ENCODE peak calls at places on chromosomes 16 and 17, in seven cellular contexts. K is neuronal stem cell, C is adrenal gland, T is A549, L is uterus, X is transverse colon, R is cardiac muscle cell. I is an unnamed sample.

GRCh38 chr17:59287452-59287851 is 44.0 kb upstream of the YPEL2 start:
- DNase-seq in K (no peak), C (no peak), T (no peak), L (no peak), X (no peak), R (peak; percentile 22), I (peak; percentile 15)

GRCh38 chr16:24701521-24701951 is 27.9 kb upstream of the TNRC6A start:
- DNase-seq in K (no peak), C (no peak), T (peak; percentile 48), L (peak; percentile 32), X (no peak), R (peak; percentile 79), I (no peak)

GRCh38 chr16:525520-526180 is 1.9 kb upstream of the CAPN15 start:
- DNase-seq in K (no peak), C (peak; percentile 58), T (peak; percentile 72), L (no peak), X (no peak), R (peak; percentile 68), I (peak; percentile 46)

GRCh38 chr17:19354123-19354522 is 8.4 kb downstream of the B9D1 start:
- DNase-seq in K (no peak), C (no peak), T (peak; percentile 53), L (no peak), X (no peak), R (peak; percentile 83), I (no peak)

GRCh38 chr17:77875881-77876509 is 82.5 kb upstream of the TNRC6C start:
- DNase-seq in K (no peak), C (no peak), T (peak; percentile 49), L (no peak), X (no peak), R (no peak), I (no peak)

GRCh38 chr16:85042126-85042525 is 14.5 kb downstream of the KIAA0513 start:
- DNase-seq in K (no peak), C (no peak), T (no peak), L (no peak), X (no peak), R (no peak), I (no peak)

GRCh38 chr17:39755550-39756375 is 18.0 kb downstream of the GRB7 start:
- DNase-seq in K (no peak), C (no peak), T (no peak), L (no peak), X (peak; percentile 69), R (no peak), I (no peak)

GRCh38 chr16:11691771-11692170 is 23.5 kb downstream of the SNN start:
- DNase-seq in K (no peak), C (no peak), T (no peak), L (peak; percentile 9), X (no peak), R (no peak), I (no peak)

GRCh38 chr17:55710410-55710809 is 12.3 kb downstream of the TMEM100 start:
- DNase-seq in K (no peak), C (no peak), T (no peak), L (no peak), X (no peak), R (peak; percentile 43), I (no peak)

GRCh38 chr16:2966803-2967184 is 2.4 kb upstream of the PAQR4 start:
- DNase-seq in K (no peak), C (no peak), T (no peak), L (no peak), X (peak; percentile 37), R (peak; percentile 16), I (peak; percentile 59)

GRCh38 chr16:71807905-71808592 is 585 bp downstream of the AP1G1 start:
- DNase-seq in K (peak; percentile 5), C (peak; percentile 63), T (peak; percentile 40), L (peak; percentile 26), X (peak; percentile 47), R (peak; percentile 11), I (peak; percentile 45)

GRCh38 chr16:11418506-11418905 is 73.2 kb downstream of the RMI2 start:
- DNase-seq in K (no peak), C (no peak), T (no peak), L (no peak), X (no peak), R (peak; percentile 64), I (no peak)

GRCh38 chr17:65042911-65043310 is 13.6 kb downstream of the GNA13 start:
- DNase-seq in K (no peak), C (no peak), T (no peak), L (no peak), X (no peak), R (no peak), I (no peak)

GRCh38 chr17:15657868-15658775 is 26.0 kb downstream of the TRIM16 start:
- DNase-seq in K (no peak), C (no peak), T (no peak), L (no peak), X (no peak), R (no peak), I (no peak)

GRCh38 chr17:16328997-16329396 is 24.3 kb downstream of the CENPV start:
- DNase-seq in K (no peak), C (no peak), T (no peak), L (no peak), X (no peak), R (peak; percentile 3), I (no peak)

GRCh38 chr17:79073016-79073705 is 1.5 kb upstream of the ENGASE start:
- DNase-seq in K (no peak), C (no peak), T (no peak), L (no peak), X (no peak), R (no peak), I (no peak)

GRCh38 chr16:2385441-2385840 is 43.8 kb upstream of the CCNF start:
- DNase-seq in K (no peak), C (no peak), T (no peak), L (no peak), X (no peak), R (no peak), I (no peak)

GRCh38 chr16:88473666-88474534 is 20.8 kb downstream of the ZFPM1 start:
- DNase-seq in K (no peak), C (peak; percentile 22), T (no peak), L (peak; percentile 57), X (no peak), R (peak; percentile 93), I (peak; percentile 87)

GRCh38 chr16:84884311-84885023 is 64.7 kb downstream of the CRISPLD2 start:
- DNase-seq in K (peak; percentile 17), C (no peak), T (no peak), L (no peak), X (no peak), R (no peak), I (peak; percentile 22)

DNA sequence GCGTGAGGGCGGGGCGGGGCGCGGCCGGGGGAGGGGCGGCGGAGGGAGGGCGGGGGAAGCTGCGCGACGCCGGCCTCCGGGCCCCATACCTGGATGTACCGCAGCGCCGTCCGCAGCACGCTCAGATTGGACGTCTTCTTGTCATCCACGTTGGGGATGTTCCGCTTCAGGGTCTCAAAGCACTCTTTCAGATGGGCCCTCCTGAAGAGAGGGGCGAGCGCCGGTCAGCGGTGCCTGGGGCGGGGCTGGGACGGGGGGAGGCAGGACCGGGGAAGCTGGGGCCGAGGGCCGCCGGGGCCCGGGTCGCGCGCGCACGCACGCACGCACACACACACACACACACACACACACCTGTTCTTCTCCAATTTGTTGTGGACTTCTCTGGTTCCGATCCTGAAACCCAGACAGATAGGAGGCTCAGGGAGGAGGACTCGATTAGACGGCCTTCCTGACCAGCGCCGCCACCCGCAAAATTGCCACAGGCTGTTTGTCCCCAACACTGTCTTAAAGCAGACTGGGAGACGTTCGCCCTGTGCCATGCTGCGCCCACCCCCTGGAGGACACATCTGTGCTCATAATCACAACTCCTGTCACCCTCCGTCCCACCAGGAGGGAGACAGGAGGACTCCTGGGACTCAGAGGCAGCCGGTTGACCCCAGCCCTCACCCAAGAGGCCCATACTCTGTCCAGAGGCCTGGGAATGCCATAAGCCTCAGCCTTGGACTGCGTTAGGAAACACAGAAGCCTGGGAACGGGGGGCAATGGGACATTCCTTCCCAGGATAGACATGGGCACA is 6.7 kb downstream of the MNT start:
- DNase-seq in K (no peak), C (peak; percentile 38), T (no peak), L (no peak), X (peak; percentile 44), R (no peak), I (no peak)
- H3K27ac ChIP-seq in K (peak overlapping the region; percentile 43), C (peak overlapping the region; percentile 99), T (peak overlapping the region; percentile 97), L (peak overlapping the region; percentile 99), X (peak overlapping the region; percentile 100), R (peak overlapping the region; percentile 98), I (peak overlapping the region; percentile 98)

DNA sequence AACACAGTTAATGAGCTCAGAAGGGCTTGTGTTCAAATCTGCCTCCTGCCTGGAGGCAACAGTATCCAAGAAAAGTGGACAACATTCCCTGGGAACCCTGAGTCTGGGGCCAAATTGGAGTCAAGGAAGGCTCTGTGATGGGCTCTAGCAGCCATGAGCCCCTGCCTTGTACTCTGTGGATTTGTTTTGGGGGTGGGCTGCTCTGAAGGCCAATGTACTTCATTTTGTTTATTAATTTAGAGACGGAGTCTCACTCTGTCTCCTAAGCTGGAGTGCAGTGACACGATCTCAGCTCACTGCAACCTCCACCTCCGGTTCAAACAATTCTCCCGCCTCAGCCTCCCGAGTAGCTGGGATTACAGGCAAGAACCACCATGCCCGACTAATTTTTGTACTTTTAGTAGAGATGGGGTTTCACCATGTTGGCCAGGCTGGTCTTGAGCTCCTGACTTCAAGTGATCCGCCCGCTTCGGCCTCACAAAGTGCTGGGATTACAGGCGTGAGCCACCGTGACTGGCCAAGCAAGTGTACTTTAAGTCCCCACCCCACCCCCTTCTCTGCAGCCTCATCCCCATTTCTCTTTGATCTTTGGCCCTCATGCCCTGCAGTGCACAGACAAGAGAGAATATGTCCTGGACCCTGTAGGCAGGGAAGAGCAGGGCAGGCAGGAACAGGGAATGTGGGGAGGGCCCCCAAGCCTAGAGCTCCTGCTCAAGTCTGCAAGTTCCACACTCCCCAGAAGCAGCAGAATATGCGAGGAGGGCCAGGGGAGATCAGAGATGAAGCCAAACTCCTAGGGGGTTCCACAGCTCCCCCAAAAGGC is 2.7 kb upstream of the GIP start:
- DNase-seq in K (no peak), C (no peak), T (peak; percentile 56), L (no peak), X (no peak), R (no peak), I (no peak)
- H3K27ac ChIP-seq in K (no peak overlapping the region), C (no peak overlapping the region), T (peak overlapping the region; percentile 95), L (no peak overlapping the region), X (no peak overlapping the region), R (no peak overlapping the region), I (no peak overlapping the region)

GRCh38 chr17:50059759-50060273 is 3.9 kb downstream of the ITGA3 start:
- DNase-seq in K (no peak), C (peak; percentile 72), T (no peak), L (no peak), X (no peak), R (peak; percentile 48), I (peak; percentile 13)
- H3K27ac ChIP-seq in K (no peak overlapping the region), C (peak overlapping the region; percentile 93), T (peak overlapping the region; percentile 92), L (peak overlapping the region; percentile 92), X (peak overlapping the region; percentile 98), R (peak overlapping the region; percentile 85), I (peak overlapping the region; percentile 89)

DNA sequence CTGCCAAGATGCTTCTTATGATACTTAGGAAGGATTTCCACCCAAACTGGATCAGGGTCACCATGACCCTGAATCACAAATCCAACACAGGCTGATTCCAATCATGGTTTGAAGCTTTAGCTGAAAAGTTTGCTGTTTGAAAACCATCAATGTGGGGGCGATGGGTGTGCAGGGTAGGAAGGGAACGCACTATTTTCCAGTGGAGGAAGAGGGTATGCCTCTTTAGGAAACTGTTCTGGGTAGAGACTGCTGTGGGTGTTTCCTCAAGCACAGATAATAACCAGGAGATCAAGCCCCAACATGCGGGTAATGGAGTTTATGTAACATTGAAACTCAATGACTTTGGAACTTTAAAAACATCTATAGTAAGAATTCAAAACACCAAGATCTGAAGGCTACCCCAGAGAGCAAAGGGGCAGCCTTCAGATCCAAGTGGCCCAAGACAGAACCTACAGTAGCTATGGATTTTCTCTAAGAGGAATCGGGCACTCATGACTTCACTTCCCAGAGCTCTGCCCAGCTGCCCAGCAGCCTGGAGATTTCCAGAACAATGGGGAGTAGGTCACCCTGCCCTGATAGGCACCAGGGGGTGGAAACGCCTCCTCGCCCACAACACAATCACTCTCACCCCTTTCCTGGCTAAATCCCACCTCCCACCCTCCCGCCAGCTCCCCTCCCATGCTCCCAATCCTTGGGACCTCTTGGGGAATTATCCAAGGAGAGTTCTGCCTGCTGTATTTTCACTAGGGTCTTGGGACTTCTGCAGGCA is 22.8 kb downstream of the TRIM25 start:
- DNase-seq in K (no peak), C (no peak), T (no peak), L (no peak), X (no peak), R (no peak), I (no peak)
- H3K27ac ChIP-seq in K (no peak overlapping the region), C (no peak overlapping the region), T (no peak overlapping the region), L (no peak overlapping the region), X (no peak overlapping the region), R (no peak overlapping the region), I (no peak overlapping the region)

I was measured in body of pancreas.